ENCODE peak calls at places on chromosomes 7 and 10, in nine cellular contexts. One of them, this sample, is unnamed.

GRCh38 chr10:131946321-131946751 is 35.4 kb downstream of the BNIP3 start:
- DNase-seq in uterus: no peak
- DNase-seq in BJ: peak; percentile 41
- DNase-seq in IMR-90: peak; percentile 91
- DNase-seq in aorta: no peak
- DNase-seq in kidney epithelial cell: peak; percentile 21
- DNase-seq in foreskin fibroblast: peak; percentile 76
- DNase-seq in ovary: no peak
- DNase-seq in astrocyte: peak; percentile 94
- DNase-seq in this sample: no peak

GRCh38 chr7:75565129-75565528 is 73.0 kb downstream of the SPDYE5 start:
- DNase-seq in aorta: peak; percentile 55
- DNase-seq in BJ: peak; percentile 82
- DNase-seq in foreskin fibroblast: peak; percentile 94
- DNase-seq in ovary: no peak
- DNase-seq in uterus: no peak
- DNase-seq in astrocyte: peak; percentile 95
- DNase-seq in kidney epithelial cell: peak; percentile 89
- DNase-seq in IMR-90: peak; percentile 93
- DNase-seq in this sample: no peak

GRCh38 chr7:106249488-106249887 is 35.3 kb downstream of the NAMPT start:
- DNase-seq in BJ: no peak
- DNase-seq in foreskin fibroblast: no peak
- DNase-seq in astrocyte: no peak
- DNase-seq in kidney epithelial cell: no peak
- DNase-seq in ovary: no peak
- DNase-seq in IMR-90: no peak
- DNase-seq in aorta: no peak
- DNase-seq in uterus: no peak
- DNase-seq in this sample: no peak

GRCh38 chr7:124423863-124424262 is 341.7 kb downstream of the GPR37 start:
- DNase-seq in ovary: no peak
- DNase-seq in uterus: no peak
- DNase-seq in foreskin fibroblast: no peak
- DNase-seq in astrocyte: no peak
- DNase-seq in BJ: no peak
- DNase-seq in kidney epithelial cell: no peak
- DNase-seq in IMR-90: no peak
- DNase-seq in aorta: no peak
- DNase-seq in this sample: no peak

GRCh38 chr10:123149162-123149567 is 1.2 kb downstream of the HMX2 start:
- DNase-seq in kidney epithelial cell: no peak
- DNase-seq in astrocyte: no peak
- DNase-seq in ovary: no peak
- DNase-seq in uterus: no peak
- DNase-seq in foreskin fibroblast: no peak
- DNase-seq in BJ: no peak
- DNase-seq in aorta: no peak
- DNase-seq in IMR-90: no peak
- DNase-seq in this sample: no peak

GRCh38 chr7:23167691-23168090 is 14.2 kb upstream of the NUP42 start:
- DNase-seq in IMR-90: no peak
- DNase-seq in astrocyte: no peak
- DNase-seq in BJ: no peak
- DNase-seq in uterus: no peak
- DNase-seq in aorta: no peak
- DNase-seq in ovary: no peak
- DNase-seq in kidney epithelial cell: no peak
- DNase-seq in foreskin fibroblast: no peak
- DNase-seq in this sample: no peak

GRCh38 chr10:27747096-27747451 is 1.5 kb upstream of the MKX start:
- DNase-seq in ovary: no peak
- DNase-seq in astrocyte: no peak
- DNase-seq in foreskin fibroblast: peak; percentile 12
- DNase-seq in BJ: no peak
- DNase-seq in uterus: no peak
- DNase-seq in aorta: no peak
- DNase-seq in IMR-90: peak; percentile 5
- DNase-seq in kidney epithelial cell: no peak
- DNase-seq in this sample: no peak

GRCh38 chr10:131946880-131947279 is 34.8 kb downstream of the BNIP3 start:
- DNase-seq in aorta: no peak
- DNase-seq in astrocyte: peak; percentile 20
- DNase-seq in ovary: no peak
- DNase-seq in BJ: no peak
- DNase-seq in IMR-90: no peak
- DNase-seq in kidney epithelial cell: no peak
- DNase-seq in foreskin fibroblast: no peak
- DNase-seq in uterus: no peak
- DNase-seq in this sample: no peak

GRCh38 chr7:151900591-151901312 is 23.8 kb upstream of the PRKAG2 start:
- DNase-seq in IMR-90: no peak
- DNase-seq in uterus: no peak
- DNase-seq in BJ: no peak
- DNase-seq in astrocyte: peak; percentile 55
- DNase-seq in foreskin fibroblast: no peak
- DNase-seq in aorta: no peak
- DNase-seq in ovary: no peak
- DNase-seq in kidney epithelial cell: no peak
- DNase-seq in this sample: no peak

GRCh38 chr10:78570633-78571032 is 498.1 kb upstream of the ZMIZ1 start:
- DNase-seq in uterus: no peak
- DNase-seq in aorta: no peak
- DNase-seq in astrocyte: no peak
- DNase-seq in BJ: no peak
- DNase-seq in kidney epithelial cell: no peak
- DNase-seq in foreskin fibroblast: no peak
- DNase-seq in IMR-90: no peak
- DNase-seq in ovary: no peak
- DNase-seq in this sample: no peak

GRCh38 chr10:103560886-103561285 is 67.4 kb downstream of the NEURL1 start:
- DNase-seq in kidney epithelial cell: no peak
- DNase-seq in IMR-90: no peak
- DNase-seq in uterus: no peak
- DNase-seq in BJ: no peak
- DNase-seq in aorta: no peak
- DNase-seq in foreskin fibroblast: no peak
- DNase-seq in ovary: no peak
- DNase-seq in astrocyte: no peak
- DNase-seq in this sample: no peak

GRCh38 chr10:114684085-114684821 is 26.2 kb upstream of the ABLIM1 start:
- DNase-seq in kidney epithelial cell: no peak
- DNase-seq in ovary: no peak
- DNase-seq in astrocyte: peak; percentile 70
- DNase-seq in IMR-90: peak; percentile 30
- DNase-seq in BJ: peak; percentile 39
- DNase-seq in foreskin fibroblast: peak; percentile 55
- DNase-seq in uterus: peak; percentile 27
- DNase-seq in aorta: peak; percentile 68
- DNase-seq in this sample: peak; percentile 62

GRCh38 chr7:140726304-140726703 is 29.8 kb downstream of the NDUFB2 start:
- DNase-seq in astrocyte: no peak
- DNase-seq in aorta: no peak
- DNase-seq in uterus: no peak
- DNase-seq in ovary: no peak
- DNase-seq in BJ: no peak
- DNase-seq in IMR-90: peak; percentile 23
- DNase-seq in foreskin fibroblast: no peak
- DNase-seq in kidney epithelial cell: no peak
- DNase-seq in this sample: no peak

GRCh38 chr7:46152671-46153070 is 231.6 kb upstream of the IGFBP3 start:
- DNase-seq in IMR-90: no peak
- DNase-seq in astrocyte: no peak
- DNase-seq in kidney epithelial cell: no peak
- DNase-seq in BJ: no peak
- DNase-seq in uterus: no peak
- DNase-seq in foreskin fibroblast: no peak
- DNase-seq in aorta: no peak
- DNase-seq in ovary: no peak
- DNase-seq in this sample: no peak

GRCh38 chr7:29764227-29764626 is 42.1 kb upstream of the WIPF3 start:
- DNase-seq in kidney epithelial cell: no peak
- DNase-seq in aorta: no peak
- DNase-seq in ovary: no peak
- DNase-seq in BJ: no peak
- DNase-seq in IMR-90: no peak
- DNase-seq in astrocyte: no peak
- DNase-seq in foreskin fibroblast: no peak
- DNase-seq in uterus: no peak
- DNase-seq in this sample: no peak

GRCh38 chr10:94125856-94126255 is 132.1 kb downstream of the PLCE1 start:
- DNase-seq in ovary: no peak
- DNase-seq in IMR-90: peak; percentile 94
- DNase-seq in aorta: no peak
- DNase-seq in uterus: no peak
- DNase-seq in kidney epithelial cell: no peak
- DNase-seq in foreskin fibroblast: peak; percentile 80
- DNase-seq in astrocyte: peak; percentile 85
- DNase-seq in BJ: peak; percentile 62
- DNase-seq in this sample: no peak

GRCh38 chr7:155437836-155438235 is 20.1 kb upstream of the EN2 start:
- DNase-seq in uterus: no peak
- DNase-seq in kidney epithelial cell: no peak
- DNase-seq in aorta: no peak
- DNase-seq in IMR-90: no peak
- DNase-seq in foreskin fibroblast: no peak
- DNase-seq in BJ: no peak
- DNase-seq in ovary: no peak
- DNase-seq in astrocyte: no peak
- DNase-seq in this sample: no peak

GRCh38 chr10:43644252-43644651 is 4.4 kb downstream of the ZNF32 start:
- DNase-seq in aorta: no peak
- DNase-seq in kidney epithelial cell: no peak
- DNase-seq in astrocyte: no peak
- DNase-seq in uterus: no peak
- DNase-seq in BJ: no peak
- DNase-seq in IMR-90: peak; percentile 14
- DNase-seq in foreskin fibroblast: no peak
- DNase-seq in ovary: no peak
- DNase-seq in this sample: no peak
- H3K4me3 ChIP-seq in aorta: no peak overlapping the region
- H3K4me3 ChIP-seq in kidney epithelial cell: no peak overlapping the region
- H3K4me3 ChIP-seq in astrocyte: no peak overlapping the region
- H3K4me3 ChIP-seq in uterus: no peak overlapping the region
- H3K4me3 ChIP-seq in BJ: no peak overlapping the region
- H3K4me3 ChIP-seq in IMR-90: no peak overlapping the region
- H3K4me3 ChIP-seq in foreskin fibroblast: no peak overlapping the region
- H3K4me3 ChIP-seq in ovary: no peak overlapping the region
- H3K4me3 ChIP-seq in this sample: no peak overlapping the region

GRCh38 chr10:71726673-71727428 is 7.3 kb upstream of the C10orf105 start:
- DNase-seq in foreskin fibroblast: no peak
- DNase-seq in uterus: no peak
- DNase-seq in astrocyte: no peak
- DNase-seq in ovary: no peak
- DNase-seq in IMR-90: no peak
- DNase-seq in BJ: no peak
- DNase-seq in aorta: peak; percentile 44
- DNase-seq in kidney epithelial cell: no peak
- DNase-seq in this sample: no peak
- H3K4me3 ChIP-seq in foreskin fibroblast: no peak overlapping the region
- H3K4me3 ChIP-seq in uterus: no peak overlapping the region
- H3K4me3 ChIP-seq in astrocyte: no peak overlapping the region
- H3K4me3 ChIP-seq in ovary: no peak overlapping the region
- H3K4me3 ChIP-seq in IMR-90: no peak overlapping the region
- H3K4me3 ChIP-seq in BJ: no peak overlapping the region
- H3K4me3 ChIP-seq in aorta: no peak overlapping the region
- H3K4me3 ChIP-seq in kidney epithelial cell: no peak overlapping the region
- H3K4me3 ChIP-seq in this sample: no peak overlapping the region

GRCh38 chr7:47580175-47580701 is 1.7 kb downstream of the TNS3 start:
- DNase-seq in astrocyte: no peak
- DNase-seq in kidney epithelial cell: no peak
- DNase-seq in BJ: no peak
- DNase-seq in ovary: no peak
- DNase-seq in uterus: no peak
- DNase-seq in aorta: no peak
- DNase-seq in foreskin fibroblast: peak; percentile 65
- DNase-seq in IMR-90: peak; percentile 60
- DNase-seq in this sample: no peak
- H3K4me3 ChIP-seq in astrocyte: peak overlapping the region; percentile 73
- H3K4me3 ChIP-seq in kidney epithelial cell: peak overlapping the region; percentile 82
- H3K4me3 ChIP-seq in BJ: peak overlapping the region; percentile 77
- H3K4me3 ChIP-seq in ovary: peak overlapping the region; percentile 64
- H3K4me3 ChIP-seq in uterus: peak overlapping the region; percentile 88
- H3K4me3 ChIP-seq in aorta: peak overlapping the region; percentile 80
- H3K4me3 ChIP-seq in foreskin fibroblast: peak overlapping the region; percentile 83
- H3K4me3 ChIP-seq in IMR-90: peak overlapping the region; percentile 79
- H3K4me3 ChIP-seq in this sample: peak overlapping the region; percentile 84

GRCh38 chr10:46998192-46998591 is 87.0 kb downstream of the PTPN20 start:
- DNase-seq in astrocyte: no peak
- DNase-seq in uterus: no peak
- DNase-seq in ovary: no peak
- DNase-seq in foreskin fibroblast: no peak
- DNase-seq in aorta: no peak
- DNase-seq in IMR-90: no peak
- DNase-seq in BJ: no peak
- DNase-seq in kidney epithelial cell: no peak
- DNase-seq in this sample: no peak

GRCh38 chr10:46995234-46995633 is 84.0 kb downstream of the PTPN20 start:
- DNase-seq in uterus: no peak
- DNase-seq in BJ: no peak
- DNase-seq in foreskin fibroblast: no peak
- DNase-seq in ovary: no peak
- DNase-seq in astrocyte: no peak
- DNase-seq in IMR-90: no peak
- DNase-seq in aorta: no peak
- DNase-seq in kidney epithelial cell: no peak
- DNase-seq in this sample: no peak

GRCh38 chr10:46998595-46998994 is 87.4 kb downstream of the PTPN20 start:
- DNase-seq in astrocyte: no peak
- DNase-seq in ovary: no peak
- DNase-seq in foreskin fibroblast: no peak
- DNase-seq in uterus: no peak
- DNase-seq in BJ: no peak
- DNase-seq in IMR-90: no peak
- DNase-seq in kidney epithelial cell: no peak
- DNase-seq in aorta: no peak
- DNase-seq in this sample: no peak

DNA sequence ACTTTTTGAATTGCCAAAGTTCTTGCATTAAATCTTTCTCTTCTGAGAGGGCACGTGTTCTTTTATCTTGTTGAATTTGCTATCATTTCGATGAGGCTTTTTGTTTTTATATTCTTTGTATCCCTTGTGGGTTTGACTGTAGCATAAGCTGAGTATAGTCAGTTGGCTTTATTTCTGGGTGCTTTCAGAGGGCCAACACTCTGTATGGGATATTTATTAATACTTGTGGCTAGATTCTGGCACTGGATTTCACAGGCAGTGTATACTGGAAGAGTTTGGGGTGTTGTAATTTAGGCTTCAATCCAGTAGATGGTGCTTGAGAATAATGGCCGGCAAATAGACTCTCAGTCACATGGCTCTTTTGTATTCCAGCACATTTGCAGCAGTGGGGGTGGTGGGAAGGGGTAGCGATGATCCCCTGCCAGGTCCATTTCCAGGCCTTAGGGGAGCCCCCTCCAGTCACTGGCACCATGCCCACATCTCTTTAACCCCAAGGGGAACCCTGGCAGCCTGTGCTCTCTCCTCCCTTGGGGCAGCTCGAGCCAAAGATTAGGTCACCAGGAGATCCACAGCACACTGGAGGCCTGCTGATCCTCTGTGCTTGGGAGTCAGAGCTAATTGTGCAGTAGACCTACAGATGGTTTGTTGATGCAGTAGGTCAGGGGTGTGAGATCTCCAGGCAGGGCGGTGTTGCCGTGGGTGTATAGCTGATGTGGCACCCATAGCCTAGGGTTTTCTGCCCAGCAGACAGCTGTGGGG is 81.7 kb downstream of the PTPN20 start:
- DNase-seq in uterus: peak; percentile 67
- DNase-seq in BJ: no peak
- DNase-seq in foreskin fibroblast: peak; percentile 48
- DNase-seq in aorta: peak; percentile 61
- DNase-seq in kidney epithelial cell: no peak
- DNase-seq in ovary: no peak
- DNase-seq in IMR-90: peak; percentile 50
- DNase-seq in astrocyte: peak; percentile 23
- DNase-seq in this sample: peak; percentile 15
- H3K4me3 ChIP-seq in uterus: no peak overlapping the region
- H3K4me3 ChIP-seq in BJ: no peak overlapping the region
- H3K4me3 ChIP-seq in foreskin fibroblast: no peak overlapping the region
- H3K4me3 ChIP-seq in aorta: no peak overlapping the region
- H3K4me3 ChIP-seq in kidney epithelial cell: no peak overlapping the region
- H3K4me3 ChIP-seq in ovary: no peak overlapping the region
- H3K4me3 ChIP-seq in IMR-90: no peak overlapping the region
- H3K4me3 ChIP-seq in astrocyte: no peak overlapping the region
- H3K4me3 ChIP-seq in this sample: no peak overlapping the region